ENCODE peak calls at places on chromosomes 13 and 19, in seven cellular contexts. E is activated naive CD4-positive, alpha-beta T cell treated with anti-CD3 and anti-CD28 coated beads, Interleukin-2, amount 10 ng/mL, durations not matched to agents 7 days and 5 days; F is heart right ventricle; R is brain microvascular endothelial cell; N is GM04503; Z is NCI-H187 treated with DMSO at 0.1 percent for 48 hours; B is posterior vena cava. A is an unnamed sample.

GRCh38 chr19:51687791-51688664 is 5.1 kb upstream of the SPACA6 start:
- DNase-seq in F (peak), N (peak), Z (no peak), B (peak), E (no peak), R (peak), A (no peak)

GRCh38 chr13:74026753-74027152 is 107.5 kb downstream of the KLF12 start:
- DNase-seq in F (no peak), Z (no peak), R (peak), E (peak), N (no peak), B (no peak), A (peak)

GRCh38 chr13:33676045-33676699 is 141.8 kb upstream of the RFC3 start:
- DNase-seq in B (no peak), Z (no peak), F (no peak), R (no peak), N (no peak), E (no peak), A (no peak)

GRCh38 chr13:88436974-88437373 is 765.8 kb downstream of the SLITRK5 start:
- DNase-seq in E (no peak), B (no peak), F (no peak), R (no peak), N (no peak), Z (no peak), A (no peak)

GRCh38 chr13:99959538-99960230 is 11.9 kb downstream of the ZIC5 start:
- DNase-seq in Z (no peak), N (no peak), F (no peak), B (peak), R (no peak), E (peak), A (no peak)

GRCh38 chr19:13396256-13397080 is 109.8 kb downstream of the CACNA1A start:
- DNase-seq in B (no peak), E (no peak), F (peak), R (peak), N (peak), Z (no peak), A (no peak)

GRCh38 chr19:6481541-6482342 is at the start of gene DENND1C:
- DNase-seq in E (peak), B (no peak), F (peak), Z (no peak), N (no peak), R (no peak), A (peak)

GRCh38 chr19:45630463-45630862 is 8.7 kb downstream of the EML2 start:
- DNase-seq in E (no peak), N (peak), F (no peak), R (peak), Z (no peak), B (no peak), A (no peak)

GRCh38 chr13:98467263-98467985 is 109.5 kb downstream of the STK24 start:
- DNase-seq in N (no peak), E (no peak), F (no peak), B (no peak), R (no peak), Z (no peak), A (no peak)

GRCh38 chr13:84098273-84098672 is 216.0 kb upstream of the SLITRK1 start:
- DNase-seq in B (no peak), E (no peak), R (no peak), Z (no peak), F (no peak), N (no peak), A (no peak)

GRCh38 chr19:48624791-48625723 is 5.8 kb downstream of the SPHK2 start:
- DNase-seq in Z (no peak), N (no peak), B (no peak), E (no peak), F (no peak), R (no peak), A (no peak)

GRCh38 chr13:35818577-35819165 is 312.5 kb downstream of the DCLK1 start:
- DNase-seq in E (no peak), N (peak), Z (no peak), F (no peak), R (no peak), B (no peak), A (no peak)

GRCh38 chr13:109357751-109358150 is 428.6 kb downstream of the IRS2 start:
- DNase-seq in F (no peak), N (no peak), Z (no peak), B (no peak), E (no peak), R (no peak), A (no peak)

GRCh38 chr19:33339016-33339749 is 34.3 kb upstream of the CEBPG start:
- DNase-seq in Z (no peak), N (no peak), E (no peak), B (no peak), F (no peak), R (no peak), A (no peak)

GRCh38 chr19:44776402-44777096 is 1.1 kb upstream of the CBLC start:
- DNase-seq in R (no peak), F (no peak), N (no peak), Z (no peak), E (no peak), B (no peak), A (no peak)

GRCh38 chr13:46962286-46962941 is 65.6 kb upstream of the HTR2A start:
- DNase-seq in R (peak), F (no peak), N (no peak), Z (no peak), E (no peak), B (no peak), A (no peak)

GRCh38 chr13:25733061-25733491 is 318.7 kb downstream of the SHISA2 start:
- DNase-seq in E (no peak), F (no peak), Z (no peak), N (no peak), B (no peak), R (peak), A (no peak)

GRCh38 chr19:28049875-28050274 is 1163.1 kb downstream of the UQCRFS1 start:
- DNase-seq in N (no peak), Z (no peak), R (no peak), F (no peak), B (no peak), E (no peak), A (no peak)

GRCh38 chr19:19410553-19411550 is 5.4 kb downstream of the GATAD2A start:
- DNase-seq in B (no peak), R (no peak), F (no peak), Z (no peak), E (no peak), N (no peak), A (peak)

GRCh38 chr19:964761-965694 is 19.1 kb upstream of the WDR18 start:
- DNase-seq in N (no peak), R (no peak), E (no peak), F (no peak), Z (no peak), B (no peak), A (no peak)

GRCh38 chr19:34188388-34188787 is 16.1 kb downstream of the LSM14A start:
- DNase-seq in B (no peak), Z (no peak), F (no peak), E (no peak), R (no peak), N (no peak), A (no peak)

GRCh38 chr13:49530452-49530851 is 34.7 kb downstream of the PHF11 start:
- DNase-seq in F (no peak), N (no peak), R (no peak), Z (no peak), B (no peak), E (no peak), A (no peak)

GRCh38 chr19:455031-455705 is 5.7 kb downstream of the SHC2 start:
- DNase-seq in R (no peak), F (no peak), E (no peak), Z (no peak), B (no peak), N (no peak), A (no peak)

GRCh38 chr13:41587490-41587889 is 130.1 kb downstream of the RGCC start:
- DNase-seq in B (no peak), N (no peak), F (no peak), E (no peak), R (no peak), Z (no peak), A (peak)

GRCh38 chr13:51064753-51065152 is 46.3 kb downstream of the C13orf42 start:
- DNase-seq in R (no peak), B (no peak), E (no peak), Z (no peak), F (no peak), N (no peak), A (no peak)

GRCh38 chr13:76929320-76929719 is 19.0 kb upstream of the ACOD1 start:
- DNase-seq in B (no peak), N (no peak), Z (no peak), R (no peak), E (no peak), F (no peak), A (no peak)

GRCh38 chr19:51592521-51592920 is 21.4 kb downstream of the ZNF175 start:
- DNase-seq in B (no peak), N (no peak), R (no peak), F (no peak), Z (no peak), E (no peak), A (no peak)

A was measured in stimulated activated naive CD8-positive, alpha-beta T cell treated with anti-CD3 and anti-CD28 coated beads, Interleukin-15, Interleukin-2, amounts not matched to agents 100 U/mL and 50 U/mL, for 24 hours.